ENCODE peak calls at places on chromosomes 16 and 17, in four cellular contexts. T is Peyer's patch, Q is AG09309, E is A549. Y is an unnamed sample.
A peak's percentile ranks its signal among the peaks of the same experiment; 100 is the strongest.

GRCh38 chr17:38353668-38354067 is 2.0 kb downstream of the SOCS7 start:
- DNase-seq in Q (no peak), E (no peak), T (no peak), Y (no peak)

GRCh38 chr17:1177099-1177996 is 2.4 kb downstream of the ABR start:
- DNase-seq in E (no peak), Q (no peak), T (no peak), Y (no peak)

GRCh38 chr17:70609566-70609965 is 440.2 kb downstream of the KCNJ2 start:
- DNase-seq in T (no peak), E (no peak), Q (no peak), Y (no peak)

GRCh38 chr17:80793421-80793820 is 198.2 kb upstream of the CHMP6 start:
- DNase-seq in E (no peak), Q (no peak), T (no peak), Y (no peak)

GRCh38 chr16:426115-426905 is 861 bp downstream of the RAB11FIP3 start:
- DNase-seq in Q (no peak), T (no peak), E (no peak), Y (no peak)

GRCh38 chr17:57898487-57899311 is 48.9 kb upstream of the MRPS23 start:
- DNase-seq in Q (no peak), T (no peak), E (no peak), Y (no peak)

GRCh38 chr17:59311051-59311468 is 20.4 kb upstream of the YPEL2 start:
- DNase-seq in T (peak; percentile 62), E (peak; percentile 71), Q (no peak), Y (no peak)

GRCh38 chr16:69123894-69124293 is 8.5 kb downstream of the CHTF8 start:
- DNase-seq in Q (peak; percentile 32), E (peak; percentile 78), T (peak; percentile 82), Y (no peak)

GRCh38 chr17:16298140-16298662 is 55.1 kb downstream of the CENPV start:
- DNase-seq in E (no peak), T (peak; percentile 65), Q (no peak), Y (no peak)

GRCh38 chr17:35726609-35727460 is 4.6 kb upstream of the RASL10B start:
- DNase-seq in E (no peak), T (peak; percentile 75), Q (peak; percentile 91), Y (peak; percentile 96)

GRCh38 chr17:48123111-48123510 is 15.5 kb downstream of the SNX11 start:
- DNase-seq in Q (no peak), E (no peak), T (no peak), Y (no peak)

DNA sequence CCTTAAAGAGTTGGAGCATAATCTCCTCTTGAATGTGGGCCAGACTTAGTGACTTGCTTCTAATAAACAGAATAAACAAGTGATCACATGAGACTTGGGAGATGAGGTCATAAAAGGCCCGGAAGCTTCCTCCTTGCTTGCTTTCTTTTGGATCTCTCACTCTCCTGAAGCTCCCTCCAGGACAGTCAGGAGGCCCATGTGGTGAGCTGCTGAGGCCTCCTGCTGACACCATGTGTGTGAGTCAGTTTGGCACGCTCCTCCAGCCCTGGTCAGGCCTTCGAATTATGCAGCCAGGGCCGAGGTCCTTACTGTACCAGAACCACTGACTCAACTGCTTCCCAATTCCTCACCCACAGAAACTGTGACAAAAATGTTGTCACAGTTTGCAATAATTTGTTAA is 53.2 kb downstream of the NDEL1 start:
- DNase-seq in T (no peak), E (peak; percentile 47), Q (peak; percentile 88), Y (no peak)
- TF ChIP-seq CTCF in T (no peak), E (no peak), Q (no peak), Y (peak; percentile 35)

GRCh38 chr16:8355714-8356113 is 234.6 kb downstream of the TMEM114 start:
- DNase-seq in T (no peak), E (no peak), Q (no peak), Y (no peak)
- TF ChIP-seq CTCF in T (peak; percentile 5), E (peak; percentile 6), Q (no peak), Y (no peak)

DNA sequence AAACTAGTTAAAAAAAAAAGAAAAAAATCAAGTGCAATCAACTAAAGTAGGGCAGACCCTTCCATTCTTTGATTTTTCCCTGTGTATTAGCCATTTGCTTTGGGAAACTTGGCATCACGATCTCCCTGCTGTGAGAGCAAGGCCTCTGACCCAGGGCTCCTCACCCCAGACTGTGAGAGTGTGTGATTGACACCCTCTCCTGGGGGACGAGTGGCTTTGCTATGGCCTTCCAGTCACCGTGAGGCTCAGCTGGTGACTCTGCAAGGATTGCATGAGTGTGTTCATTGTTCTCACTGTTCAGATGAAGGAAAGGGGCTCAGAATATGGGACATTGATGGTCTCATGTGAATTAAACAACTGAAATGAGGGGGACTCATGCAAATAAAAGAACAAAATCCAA is 69.0 kb upstream of the BCAR1 start:
- DNase-seq in E (no peak), T (no peak), Q (no peak), Y (no peak)
- TF ChIP-seq CTCF in E (no peak), T (no peak), Q (no peak), Y (peak; percentile 9)

DNA sequence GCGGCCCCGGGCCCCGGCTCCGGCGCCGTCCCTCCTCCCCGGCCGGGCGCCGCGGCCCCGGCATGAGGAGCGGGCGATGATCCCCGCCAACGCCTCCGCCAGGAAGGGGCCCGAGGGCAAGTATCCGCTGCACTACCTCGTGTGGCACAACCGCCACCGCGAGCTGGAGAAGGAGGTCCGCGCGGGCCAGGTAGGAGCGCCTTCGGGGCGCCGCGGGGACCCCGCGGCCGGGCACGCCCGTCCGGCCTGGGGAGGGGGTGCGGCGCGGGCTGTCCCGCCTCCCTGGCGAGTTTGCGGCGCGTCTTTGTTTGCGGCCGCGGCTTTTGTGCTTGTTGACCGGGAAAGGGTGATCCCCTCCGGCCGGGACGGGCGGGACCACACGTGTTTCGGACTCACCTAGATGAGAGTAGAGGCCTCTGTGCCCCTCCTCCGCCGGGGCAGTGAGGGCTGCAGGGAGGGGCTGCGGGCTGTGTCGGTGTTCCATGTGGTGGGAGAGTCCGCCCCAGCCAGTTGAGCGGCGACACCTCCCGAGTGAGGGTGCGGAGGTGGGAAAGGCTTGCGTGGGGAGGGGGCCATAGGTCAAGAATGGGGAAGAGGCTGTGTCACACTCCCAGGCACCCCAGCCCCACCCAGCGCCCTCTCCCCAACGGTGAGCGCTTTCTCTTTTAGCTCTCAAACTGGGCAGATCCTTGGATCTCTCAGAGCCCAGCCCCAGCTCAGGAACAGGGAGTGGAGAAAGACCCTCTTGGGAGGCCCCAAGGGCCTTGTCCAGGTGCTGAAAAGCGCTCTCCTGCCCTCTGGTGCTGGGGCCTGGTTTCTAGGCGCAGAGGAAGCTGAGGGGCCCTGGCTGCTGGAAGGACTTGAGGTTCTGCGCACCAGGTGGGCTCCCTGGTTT is 861 bp downstream of the ANKRD13B start:
- DNase-seq in E (peak; percentile 57), Q (no peak), T (peak; percentile 42), Y (peak; percentile 81)
- TF ChIP-seq CTCF in E (peak; percentile 52), Q (peak; percentile 8), T (no peak), Y (peak; percentile 51)

DNA sequence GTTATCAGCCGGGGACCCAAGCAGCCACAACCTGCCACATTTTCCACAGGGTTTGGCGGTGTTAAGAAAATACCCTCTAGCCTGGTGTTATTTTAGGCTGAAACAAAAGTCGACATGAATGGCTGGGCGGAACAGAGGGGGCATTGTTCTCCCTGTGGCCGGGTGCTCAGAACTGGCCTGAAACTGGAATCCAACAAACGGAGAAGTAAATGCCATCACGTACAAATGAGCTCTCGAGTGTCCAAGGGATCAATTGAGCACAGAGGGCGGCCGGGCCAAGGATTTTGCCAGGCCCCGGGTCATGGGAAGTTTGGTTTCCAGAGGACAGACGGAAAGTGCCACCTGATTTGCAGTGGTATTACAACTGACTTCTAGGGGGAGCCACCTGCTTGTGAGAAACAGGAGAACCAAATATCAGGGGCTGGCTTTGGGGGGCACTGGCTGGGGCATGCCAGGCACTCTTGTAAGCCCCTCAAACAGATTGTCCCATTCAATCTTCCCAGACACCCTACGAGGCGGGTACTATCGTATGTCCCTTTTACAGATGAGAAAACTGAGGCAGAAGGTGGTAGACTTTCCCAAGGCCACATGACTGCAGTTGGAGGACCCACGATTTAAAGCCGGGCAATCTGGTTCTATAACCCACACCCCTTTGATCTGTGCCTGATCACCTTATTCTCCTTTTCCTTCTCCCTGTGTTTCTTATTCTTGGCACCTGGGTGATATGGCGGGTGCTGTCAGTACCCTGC is 146.1 kb upstream of the IRX3 start:
- DNase-seq in T (no peak), Q (no peak), E (no peak), Y (no peak)
- TF ChIP-seq CTCF in T (no peak), Q (no peak), E (no peak), Y (peak; percentile 45)

GRCh38 chr17:8900626-8901585 is 33.4 kb upstream of the PIK3R6 start:
- DNase-seq in E (no peak), T (peak; percentile 58), Q (no peak), Y (no peak)
- TF ChIP-seq CTCF in E (no peak), T (no peak), Q (no peak), Y (no peak)

GRCh38 chr17:50913120-50913519 is 47.0 kb upstream of the TOB1 start:
- DNase-seq in E (no peak), Q (no peak), T (no peak), Y (no peak)

GRCh38 chr17:50909765-50910661 is 43.9 kb upstream of the TOB1 start:
- DNase-seq in E (no peak), Q (no peak), T (no peak), Y (no peak)

GRCh38 chr17:50911450-50911849 is 45.3 kb upstream of the TOB1 start:
- DNase-seq in E (no peak), Q (no peak), T (no peak), Y (no peak)

GRCh38 chr17:50914510-50914849 is 48.3 kb upstream of the TOB1 start:
- DNase-seq in T (no peak), E (no peak), Q (no peak), Y (no peak)

GRCh38 chr17:50911890-50912289 is 45.7 kb upstream of the TOB1 start:
- DNase-seq in T (no peak), E (no peak), Q (no peak), Y (no peak)
- TF ChIP-seq CTCF in T (no peak), E (no peak), Q (no peak), Y (no peak)

GRCh38 chr16:12215302-12216105 is 239.0 kb downstream of the SNX29 start:
- DNase-seq in T (peak; percentile 87), E (no peak), Q (no peak), Y (no peak)
- TF ChIP-seq CTCF in T (no peak), E (no peak), Q (peak; percentile 32), Y (peak; percentile 58)

Y was measured in chondrocyte.